ENCODE peak calls at places on chromosomes 4 and X, in four cellular contexts. B is mesenchymal stem cell, Y is mesendoderm, J is heart right ventricle. T is an unnamed sample.

GRCh38 chrX:41973208-41973607 is 49.9 kb upstream of the CASK start:
- DNase-seq in B (no peak), Y (no peak), J (no peak), T (no peak)

GRCh38 chr4:10182446-10183424 is 66.1 kb upstream of the WDR1 start:
- DNase-seq in B (no peak), Y (no peak), J (no peak), T (no peak)

GRCh38 chr4:10015140-10015753 is 6.0 kb downstream of the SLC2A9 start:
- DNase-seq in B (no peak), Y (peak; percentile 76), J (peak; percentile 42), T (peak; percentile 41)

GRCh38 chrX:118116308-118117068 is at the start of gene KLHL13:
- DNase-seq in B (no peak), Y (peak; percentile 39), J (peak; percentile 31), T (no peak)

GRCh38 chrX:153970398-153971123 is 1.1 kb downstream of the HCFC1 start:
- DNase-seq in B (peak; percentile 79), Y (peak; percentile 88), J (peak; percentile 47), T (no peak)

GRCh38 chr4:1009647-1010521 is 1.5 kb upstream of the FGFRL1 start:
- DNase-seq in B (peak; percentile 53), Y (peak; percentile 45), J (peak; percentile 59), T (peak; percentile 63)

GRCh38 chr4:15691346-15692140 is 9.9 kb downstream of the FAM200B start:
- DNase-seq in B (peak; percentile 97), Y (no peak), J (no peak), T (no peak)

GRCh38 chrX:64204252-64204651 is 1.3 kb downstream of the AMER1 start:
- DNase-seq in B (peak; percentile 2), Y (peak; percentile 4), J (no peak), T (no peak)

GRCh38 chr4:185272232-185272631 is 62.8 kb downstream of the SNX25 start:
- DNase-seq in B (no peak), Y (no peak), J (no peak), T (no peak)

GRCh38 chrX:48083212-48083611 is 11.8 kb upstream of the ZNF630 start:
- DNase-seq in B (peak; percentile 51), Y (peak; percentile 58), J (peak; percentile 25), T (peak; percentile 31)

GRCh38 chr4:147360301-147360700 is 120.6 kb upstream of the EDNRA start:
- DNase-seq in B (peak; percentile 94), Y (no peak), J (no peak), T (no peak)

GRCh38 chr4:113026556-113026955 is 22.9 kb upstream of the ANK2 start:
- DNase-seq in B (peak; percentile 32), Y (no peak), J (no peak), T (no peak)

GRCh38 chrX:123731987-123732678 is 719 bp downstream of the THOC2 start:
- DNase-seq in B (peak; percentile 47), Y (peak; percentile 28), J (no peak), T (peak; percentile 28)

GRCh38 chrX:120365320-120365719 is 3.4 kb downstream of the ATP1B4 start:
- DNase-seq in B (peak; percentile 1), Y (peak; percentile 29), J (peak; percentile 29), T (peak; percentile 38)

GRCh38 chrX:44422631-44423030 is 79.2 kb upstream of the EFHC2 start:
- DNase-seq in B (peak; percentile 4), Y (no peak), J (no peak), T (no peak)

GRCh38 chr4:108210989-108211725 is 42.4 kb upstream of the LEF1 start:
- DNase-seq in B (peak; percentile 9), Y (no peak), J (no peak), T (no peak)

GRCh38 chrX:112868586-112868985 is 28.0 kb upstream of the AMOT start:
- DNase-seq in B (peak; percentile 30), Y (no peak), J (no peak), T (no peak)

GRCh38 chr4:146222313-146222712 is 8.0 kb downstream of the REELD1 start:
- DNase-seq in B (peak; percentile 89), Y (peak; percentile 53), J (no peak), T (no peak)

GRCh38 chrX:8189096-8189830 is 18.2 kb upstream of the VCX2 start:
- DNase-seq in B (no peak), Y (no peak), J (no peak), T (no peak)

GRCh38 chrX:153582896-153583295 is 16.0 kb downstream of the CCNQ start:
- DNase-seq in B (peak; percentile 34), Y (no peak), J (no peak), T (no peak)

GRCh38 chr4:186723207-186724047 is at the start of gene FAT1:
- DNase-seq in B (peak; percentile 86), Y (peak; percentile 87), J (peak; percentile 61), T (peak; percentile 61)

GRCh38 chr4:4848540-4848939 is 10.9 kb upstream of the MSX1 start:
- DNase-seq in B (no peak), Y (no peak), J (no peak), T (no peak)

GRCh38 chr4:94507708-94508107 is 56.0 kb downstream of the PDLIM5 start:
- DNase-seq in B (peak; percentile 92), Y (no peak), J (no peak), T (no peak)

GRCh38 chr4:152594981-152595916 is 59.4 kb upstream of the FBXW7 start:
- DNase-seq in B (no peak), Y (no peak), J (no peak), T (no peak)

GRCh38 chr4:139453041-139453370 is 915 bp upstream of the RAB33B start:
- DNase-seq in B (no peak), Y (peak; percentile 94), J (no peak), T (no peak)

GRCh38 chr4:82799006-82799881 is 648 bp upstream of the SCD5 start:
- DNase-seq in B (no peak), Y (no peak), J (no peak), T (no peak)

GRCh38 chr4:134544303-134544761 is 342.7 kb upstream of the PABPC4L start:
- DNase-seq in B (peak; percentile 11), Y (peak; percentile 40), J (peak; percentile 55), T (no peak)

GRCh38 chr4:139367421-139368090 is 65.3 kb upstream of the NDUFC1 start:
- DNase-seq in B (peak; percentile 56), Y (no peak), J (no peak), T (no peak)

GRCh38 chrX:32530802-32531403 is 680.4 kb downstream of the DMD start:
- DNase-seq in B (peak; percentile 35), Y (peak; percentile 48), J (no peak), T (no peak)

GRCh38 chrX:153944140-153944799 is at the start of gene RENBP:
- DNase-seq in B (no peak), Y (peak; percentile 68), J (peak; percentile 39), T (peak; percentile 57)

GRCh38 chr4:84965558-84966381 is 720 bp downstream of the WDFY3 start:
- DNase-seq in B (peak; percentile 57), Y (peak; percentile 76), J (peak; percentile 26), T (peak; percentile 34)

DNA sequence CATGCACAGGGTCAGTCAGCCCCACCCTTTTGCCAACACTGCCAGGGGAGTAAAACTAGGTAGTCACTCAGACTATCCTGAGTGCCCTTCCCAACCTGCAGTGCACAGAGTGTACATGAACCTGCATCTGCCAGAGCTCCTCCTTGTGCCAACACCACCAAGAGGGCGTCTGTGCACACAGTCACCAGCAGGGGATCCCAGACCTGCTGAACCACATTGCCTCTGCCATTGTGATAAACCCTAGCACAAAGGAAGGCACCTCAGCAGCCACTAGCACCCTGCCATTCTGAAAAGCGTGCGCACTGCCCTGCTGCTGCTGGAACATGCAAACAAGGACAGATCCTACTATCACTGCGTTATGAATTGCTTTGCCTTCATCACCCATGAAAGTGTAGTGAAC is 247.8 kb upstream of the POU3F4 start:
- DNase-seq in B (no peak), Y (peak; percentile 4), J (no peak), T (no peak)
- H3K27me3 ChIP-seq in B (no peaks in the 10 kb centered on the region), Y (no peaks in the 10 kb centered on the region), J (no peaks in the 10 kb centered on the region), T (no peaks in the 10 kb centered on the region)

GRCh38 chrX:151488677-151489076 is 74.8 kb upstream of the PASD1 start:
- DNase-seq in B (no peak), Y (peak; percentile 47), J (no peak), T (no peak)
- H3K27me3 ChIP-seq in B (no peaks in the 10 kb centered on the region), Y (no peaks in the 10 kb centered on the region), J (no peaks in the 10 kb centered on the region), T (no peaks in the 10 kb centered on the region)

GRCh38 chrX:146054311-146054710 is 236.7 kb downstream of the SLITRK2 start:
- DNase-seq in B (no peak), Y (no peak), J (no peak), T (no peak)

GRCh38 chrX:146056511-146057081 is 239.0 kb downstream of the SLITRK2 start:
- DNase-seq in B (no peak), Y (no peak), J (no peak), T (no peak)

DNA sequence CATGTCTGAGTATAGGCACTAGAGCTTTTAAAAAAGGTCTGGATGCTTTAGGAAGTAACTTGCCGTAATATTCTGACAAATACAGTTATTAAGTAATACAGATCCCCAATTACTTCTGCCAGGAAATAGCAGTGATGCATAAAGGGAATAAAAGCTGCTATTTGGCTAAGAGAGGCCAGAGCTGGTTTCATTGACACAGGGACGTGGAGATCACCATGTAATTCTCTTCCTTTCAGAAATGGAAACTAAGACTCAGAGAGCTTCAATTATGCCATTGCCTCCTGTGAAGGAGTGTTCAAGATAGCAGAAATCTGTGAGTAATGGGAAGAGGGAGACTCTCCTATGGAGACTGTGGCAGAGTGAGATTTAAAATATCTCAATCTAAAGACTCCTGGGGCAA is 238.1 kb downstream of the SLITRK2 start:
- DNase-seq in B (no peak), Y (peak; percentile 3), J (no peak), T (no peak)
- H3K27me3 ChIP-seq in B (no peaks in the 10 kb centered on the region), Y (no peaks in the 10 kb centered on the region), J (no peaks in the 10 kb centered on the region), T (no peaks in the 10 kb centered on the region)

GRCh38 chrX:99271641-99272040 is 1138.4 kb downstream of the PCDH19 start:
- DNase-seq in B (no peak), Y (no peak), J (no peak), T (no peak)
- H3K27me3 ChIP-seq in B (no peaks in the 10 kb centered on the region), Y (no peaks in the 10 kb centered on the region), J (no peaks in the 10 kb centered on the region), T (no peaks in the 10 kb centered on the region)

DNA sequence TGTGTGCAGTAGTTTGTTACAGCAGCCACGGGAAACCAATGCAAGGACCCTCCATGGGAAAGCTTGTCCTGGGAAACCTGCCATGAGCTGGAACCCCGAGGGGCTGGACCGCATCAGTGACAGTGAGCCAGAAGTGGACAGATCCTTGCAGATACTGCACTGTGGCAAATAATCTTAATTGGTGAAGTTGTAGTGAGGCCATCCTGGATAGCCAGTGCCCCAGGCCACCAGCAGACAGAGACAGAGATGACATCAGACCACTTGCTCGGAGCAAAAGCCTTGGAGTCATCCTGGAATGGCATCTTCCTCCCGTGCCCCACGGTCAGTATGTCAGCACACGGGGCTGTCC is 35.2 kb upstream of the SORCS2 start:
- DNase-seq in B (no peak), Y (no peak), J (no peak), T (no peak)
- H3K27me3 ChIP-seq in B (peaks cover 30% of the 10 kb centered on the region), Y (no peaks in the 10 kb centered on the region), J (no peaks in the 10 kb centered on the region), T (no peaks in the 10 kb centered on the region)

GRCh38 chrX:1717326-1717725 is 102.5 kb downstream of the ASMT start:
- DNase-seq in B (no peak), Y (no peak), J (no peak), T (no peak)
- H3K27me3 ChIP-seq in B (no peaks in the 10 kb centered on the region), Y (no peaks in the 10 kb centered on the region), J (no peaks in the 10 kb centered on the region), T (no peaks in the 10 kb centered on the region)

GRCh38 chr4:5897674-5898073 is 4.8 kb upstream of the CRMP1 start:
- DNase-seq in B (no peak), Y (no peak), J (no peak), T (no peak)
- H3K27me3 ChIP-seq in B (peaks cover 91% of the 10 kb centered on the region), Y (peaks cover under 1% of the 10 kb centered on the region), J (peaks cover 5% of the 10 kb centered on the region), T (peaks cover 4% of the 10 kb centered on the region)

T was measured in lung.